ENCODE peak calls at places on chromosome 1, in eight cellular contexts. One of them, this sample, is unnamed.

GRCh38 chr1:150161747-150162581 is 12.2 kb downstream of the PLEKHO1 start:
- DNase-seq in NB4: peak
- DNase-seq in NT2/D1: no peak
- DNase-seq in CD8-positive, alpha-beta T cell: no peak
- DNase-seq in endodermal cell: no peak
- DNase-seq in transverse colon: no peak
- DNase-seq in fibroblast of villous mesenchyme: no peak
- DNase-seq in cardiac fibroblast: peak
- DNase-seq in this sample: peak

GRCh38 chr1:180851995-180852887 is 60.5 kb upstream of the KIAA1614 start:
- DNase-seq in NB4: peak
- DNase-seq in NT2/D1: no peak
- DNase-seq in CD8-positive, alpha-beta T cell: no peak
- DNase-seq in endodermal cell: no peak
- DNase-seq in transverse colon: no peak
- DNase-seq in fibroblast of villous mesenchyme: no peak
- DNase-seq in cardiac fibroblast: no peak
- DNase-seq in this sample: peak

GRCh38 chr1:66478116-66478515 is 55.8 kb upstream of the SGIP1 start:
- DNase-seq in NB4: no peak
- DNase-seq in NT2/D1: no peak
- DNase-seq in CD8-positive, alpha-beta T cell: no peak
- DNase-seq in endodermal cell: no peak
- DNase-seq in transverse colon: no peak
- DNase-seq in fibroblast of villous mesenchyme: peak
- DNase-seq in cardiac fibroblast: peak
- DNase-seq in this sample: no peak

GRCh38 chr1:160006312-160006940 is 25.4 kb downstream of the PIGM start:
- DNase-seq in NB4: peak
- DNase-seq in NT2/D1: peak
- DNase-seq in CD8-positive, alpha-beta T cell: peak
- DNase-seq in endodermal cell: peak
- DNase-seq in transverse colon: peak
- DNase-seq in fibroblast of villous mesenchyme: peak
- DNase-seq in cardiac fibroblast: peak
- DNase-seq in this sample: peak

GRCh38 chr1:156643266-156644092 is 1.6 kb downstream of the BCAN start:
- DNase-seq in NB4: peak
- DNase-seq in NT2/D1: no peak
- DNase-seq in CD8-positive, alpha-beta T cell: no peak
- DNase-seq in endodermal cell: no peak
- DNase-seq in transverse colon: no peak
- DNase-seq in fibroblast of villous mesenchyme: no peak
- DNase-seq in cardiac fibroblast: no peak
- DNase-seq in this sample: peak

GRCh38 chr1:233714631-233715217 is 100.8 kb downstream of the KCNK1 start:
- DNase-seq in NB4: no peak
- DNase-seq in NT2/D1: no peak
- DNase-seq in CD8-positive, alpha-beta T cell: no peak
- DNase-seq in endodermal cell: no peak
- DNase-seq in transverse colon: no peak
- DNase-seq in fibroblast of villous mesenchyme: no peak
- DNase-seq in cardiac fibroblast: no peak
- DNase-seq in this sample: no peak

GRCh38 chr1:155776414-155776813 is 80.6 kb downstream of the GON4L start:
- DNase-seq in NB4: peak
- DNase-seq in NT2/D1: no peak
- DNase-seq in CD8-positive, alpha-beta T cell: no peak
- DNase-seq in endodermal cell: no peak
- DNase-seq in transverse colon: no peak
- DNase-seq in fibroblast of villous mesenchyme: peak
- DNase-seq in cardiac fibroblast: peak
- DNase-seq in this sample: no peak

GRCh38 chr1:57655161-57655560 is 231.3 kb upstream of the DAB1 start:
- DNase-seq in NB4: no peak
- DNase-seq in NT2/D1: no peak
- DNase-seq in CD8-positive, alpha-beta T cell: no peak
- DNase-seq in endodermal cell: no peak
- DNase-seq in transverse colon: no peak
- DNase-seq in fibroblast of villous mesenchyme: no peak
- DNase-seq in cardiac fibroblast: no peak
- DNase-seq in this sample: no peak

GRCh38 chr1:162632234-162632666 is at the start of gene DDR2:
- DNase-seq in NB4: no peak
- DNase-seq in NT2/D1: no peak
- DNase-seq in CD8-positive, alpha-beta T cell: no peak
- DNase-seq in endodermal cell: peak
- DNase-seq in transverse colon: peak
- DNase-seq in fibroblast of villous mesenchyme: peak
- DNase-seq in cardiac fibroblast: peak
- DNase-seq in this sample: no peak
- H3K4me3 ChIP-seq in NB4: no peak
- H3K4me3 ChIP-seq in NT2/D1: no peak
- H3K4me3 ChIP-seq in CD8-positive, alpha-beta T cell: no peak
- H3K4me3 ChIP-seq in endodermal cell: no peak
- H3K4me3 ChIP-seq in transverse colon: peak
- H3K4me3 ChIP-seq in fibroblast of villous mesenchyme: peak
- H3K4me3 ChIP-seq in cardiac fibroblast: peak
- H3K4me3 ChIP-seq in this sample: peak

GRCh38 chr1:38780133-38780532 is 79.4 kb downstream of the RRAGC start:
- DNase-seq in NB4: no peak
- DNase-seq in NT2/D1: no peak
- DNase-seq in CD8-positive, alpha-beta T cell: peak
- DNase-seq in endodermal cell: no peak
- DNase-seq in transverse colon: no peak
- DNase-seq in fibroblast of villous mesenchyme: no peak
- DNase-seq in cardiac fibroblast: no peak
- DNase-seq in this sample: no peak

GRCh38 chr1:38784452-38785284 is 74.9 kb downstream of the RRAGC start:
- DNase-seq in NB4: no peak
- DNase-seq in NT2/D1: no peak
- DNase-seq in CD8-positive, alpha-beta T cell: no peak
- DNase-seq in endodermal cell: no peak
- DNase-seq in transverse colon: no peak
- DNase-seq in fibroblast of villous mesenchyme: no peak
- DNase-seq in cardiac fibroblast: no peak
- DNase-seq in this sample: no peak

GRCh38 chr1:38779491-38779890 is 80.1 kb downstream of the RRAGC start:
- DNase-seq in NB4: no peak
- DNase-seq in NT2/D1: no peak
- DNase-seq in CD8-positive, alpha-beta T cell: peak
- DNase-seq in endodermal cell: no peak
- DNase-seq in transverse colon: no peak
- DNase-seq in fibroblast of villous mesenchyme: no peak
- DNase-seq in cardiac fibroblast: no peak
- DNase-seq in this sample: no peak

GRCh38 chr1:38783659-38784229 is 75.8 kb downstream of the RRAGC start:
- DNase-seq in NB4: peak
- DNase-seq in NT2/D1: no peak
- DNase-seq in CD8-positive, alpha-beta T cell: no peak
- DNase-seq in endodermal cell: no peak
- DNase-seq in transverse colon: no peak
- DNase-seq in fibroblast of villous mesenchyme: no peak
- DNase-seq in cardiac fibroblast: no peak
- DNase-seq in this sample: no peak

DNA sequence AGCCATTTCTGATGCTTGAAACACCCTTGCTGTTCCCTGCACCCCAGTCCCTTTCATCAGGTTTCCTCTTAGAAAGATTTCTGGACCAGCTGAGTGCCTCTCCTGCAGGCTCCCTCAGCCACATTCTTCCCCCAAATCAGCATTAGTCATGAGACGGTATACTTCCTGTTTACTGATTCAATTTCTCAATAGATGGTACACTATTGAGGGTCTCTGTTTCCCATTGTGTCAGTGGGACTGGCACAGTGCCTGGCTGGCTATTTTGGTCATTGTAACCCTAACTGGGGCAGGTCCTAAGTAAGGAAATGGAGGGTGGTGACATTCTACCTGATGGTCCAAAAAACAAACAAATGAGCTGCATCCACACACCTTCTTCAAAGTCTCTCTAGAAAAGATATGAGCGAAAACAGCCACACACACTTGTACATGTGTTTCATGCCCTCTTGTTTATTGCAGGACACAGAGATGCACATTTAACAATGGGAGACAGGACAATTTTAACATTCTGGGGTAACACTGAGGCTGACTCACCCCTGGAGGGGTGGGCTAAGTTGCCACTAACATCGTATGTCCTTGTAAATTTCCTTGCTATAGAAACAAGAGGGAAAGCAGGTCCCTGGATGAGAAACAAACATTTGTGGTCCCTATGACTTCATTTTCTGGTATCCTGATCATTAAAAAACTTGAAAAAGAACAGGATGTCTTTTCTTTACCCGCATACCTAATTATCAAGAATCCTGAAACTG is 77.5 kb downstream of the RRAGC start:
- DNase-seq in NB4: no peak
- DNase-seq in NT2/D1: no peak
- DNase-seq in CD8-positive, alpha-beta T cell: no peak
- DNase-seq in endodermal cell: no peak
- DNase-seq in transverse colon: no peak
- DNase-seq in fibroblast of villous mesenchyme: peak
- DNase-seq in cardiac fibroblast: no peak
- DNase-seq in this sample: no peak
- H3K4me3 ChIP-seq in NB4: no peak
- H3K4me3 ChIP-seq in NT2/D1: no peak
- H3K4me3 ChIP-seq in CD8-positive, alpha-beta T cell: no peak
- H3K4me3 ChIP-seq in endodermal cell: no peak
- H3K4me3 ChIP-seq in transverse colon: no peak
- H3K4me3 ChIP-seq in fibroblast of villous mesenchyme: no peak
- H3K4me3 ChIP-seq in cardiac fibroblast: no peak
- H3K4me3 ChIP-seq in this sample: no peak

GRCh38 chr1:3598522-3599285 is 12.6 kb downstream of the MEGF6 start:
- DNase-seq in NB4: no peak
- DNase-seq in NT2/D1: no peak
- DNase-seq in CD8-positive, alpha-beta T cell: peak
- DNase-seq in endodermal cell: no peak
- DNase-seq in transverse colon: no peak
- DNase-seq in fibroblast of villous mesenchyme: no peak
- DNase-seq in cardiac fibroblast: no peak
- DNase-seq in this sample: no peak

GRCh38 chr1:3596663-3597598 is 14.4 kb downstream of the MEGF6 start:
- DNase-seq in NB4: no peak
- DNase-seq in NT2/D1: no peak
- DNase-seq in CD8-positive, alpha-beta T cell: no peak
- DNase-seq in endodermal cell: no peak
- DNase-seq in transverse colon: no peak
- DNase-seq in fibroblast of villous mesenchyme: no peak
- DNase-seq in cardiac fibroblast: no peak
- DNase-seq in this sample: no peak

GRCh38 chr1:3597599-3597964 is 13.7 kb downstream of the MEGF6 start:
- DNase-seq in NB4: peak
- DNase-seq in NT2/D1: no peak
- DNase-seq in CD8-positive, alpha-beta T cell: peak
- DNase-seq in endodermal cell: no peak
- DNase-seq in transverse colon: no peak
- DNase-seq in fibroblast of villous mesenchyme: no peak
- DNase-seq in cardiac fibroblast: no peak
- DNase-seq in this sample: peak

GRCh38 chr1:3599286-3599811 is 12.0 kb downstream of the MEGF6 start:
- DNase-seq in NB4: no peak
- DNase-seq in NT2/D1: no peak
- DNase-seq in CD8-positive, alpha-beta T cell: no peak
- DNase-seq in endodermal cell: no peak
- DNase-seq in transverse colon: no peak
- DNase-seq in fibroblast of villous mesenchyme: no peak
- DNase-seq in cardiac fibroblast: no peak
- DNase-seq in this sample: no peak

GRCh38 chr1:3598051-3598471 is 13.2 kb downstream of the MEGF6 start:
- DNase-seq in NB4: no peak
- DNase-seq in NT2/D1: no peak
- DNase-seq in CD8-positive, alpha-beta T cell: peak
- DNase-seq in endodermal cell: peak
- DNase-seq in transverse colon: no peak
- DNase-seq in fibroblast of villous mesenchyme: no peak
- DNase-seq in cardiac fibroblast: no peak
- DNase-seq in this sample: peak
- H3K4me3 ChIP-seq in NB4: no peak
- H3K4me3 ChIP-seq in NT2/D1: no peak
- H3K4me3 ChIP-seq in CD8-positive, alpha-beta T cell: peak
- H3K4me3 ChIP-seq in endodermal cell: no peak
- H3K4me3 ChIP-seq in transverse colon: no peak
- H3K4me3 ChIP-seq in fibroblast of villous mesenchyme: no peak
- H3K4me3 ChIP-seq in cardiac fibroblast: no peak
- H3K4me3 ChIP-seq in this sample: no peak

GRCh38 chr1:110091791-110092190 is 20.5 kb upstream of the UBL4B start:
- DNase-seq in NB4: no peak
- DNase-seq in NT2/D1: no peak
- DNase-seq in CD8-positive, alpha-beta T cell: no peak
- DNase-seq in endodermal cell: no peak
- DNase-seq in transverse colon: no peak
- DNase-seq in fibroblast of villous mesenchyme: no peak
- DNase-seq in cardiac fibroblast: no peak
- DNase-seq in this sample: no peak

GRCh38 chr1:110098222-110099026 is 13.8 kb upstream of the UBL4B start:
- DNase-seq in NB4: no peak
- DNase-seq in NT2/D1: no peak
- DNase-seq in CD8-positive, alpha-beta T cell: no peak
- DNase-seq in endodermal cell: no peak
- DNase-seq in transverse colon: no peak
- DNase-seq in fibroblast of villous mesenchyme: no peak
- DNase-seq in cardiac fibroblast: no peak
- DNase-seq in this sample: no peak

GRCh38 chr1:110092991-110093390 is 19.3 kb upstream of the UBL4B start:
- DNase-seq in NB4: no peak
- DNase-seq in NT2/D1: no peak
- DNase-seq in CD8-positive, alpha-beta T cell: no peak
- DNase-seq in endodermal cell: no peak
- DNase-seq in transverse colon: no peak
- DNase-seq in fibroblast of villous mesenchyme: no peak
- DNase-seq in cardiac fibroblast: no peak
- DNase-seq in this sample: no peak

GRCh38 chr1:110097507-110098221 is 14.6 kb upstream of the UBL4B start:
- DNase-seq in NB4: no peak
- DNase-seq in NT2/D1: no peak
- DNase-seq in CD8-positive, alpha-beta T cell: no peak
- DNase-seq in endodermal cell: no peak
- DNase-seq in transverse colon: no peak
- DNase-seq in fibroblast of villous mesenchyme: no peak
- DNase-seq in cardiac fibroblast: no peak
- DNase-seq in this sample: no peak

DNA sequence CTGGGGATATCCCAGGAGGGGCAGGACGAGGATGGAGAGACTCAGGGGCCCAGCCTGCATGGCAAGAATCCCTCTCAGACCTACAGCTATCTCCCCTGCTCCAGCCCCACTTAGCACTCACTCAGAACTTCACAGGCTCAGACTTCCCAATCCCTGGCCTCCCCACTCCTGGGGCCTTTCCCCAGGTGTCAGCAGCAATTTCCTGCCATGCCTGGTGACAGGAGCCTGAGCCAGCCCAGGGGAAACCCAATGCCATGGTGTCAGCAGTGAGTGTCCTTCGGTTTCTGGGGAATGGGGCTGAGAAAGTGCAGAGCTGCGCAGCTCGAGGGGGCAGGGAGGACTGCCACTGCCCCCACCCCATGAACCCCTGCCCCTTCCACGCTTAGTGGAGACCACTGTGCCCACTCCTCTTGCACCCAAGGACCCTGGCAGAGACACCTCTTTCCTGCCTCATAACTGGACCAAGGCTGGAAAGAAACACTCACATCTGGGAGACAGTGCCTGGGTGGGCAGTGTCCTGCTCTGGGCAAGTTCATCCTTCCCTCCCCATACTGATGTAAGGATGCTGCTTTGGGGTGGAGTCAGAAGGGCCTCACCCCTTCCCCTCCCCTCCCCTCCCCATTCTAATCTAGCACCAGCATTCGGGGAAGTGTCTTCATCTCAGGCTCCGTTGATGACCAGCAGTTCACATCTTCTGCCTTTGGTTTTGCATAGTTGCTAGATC is 17.1 kb upstream of the UBL4B start:
- DNase-seq in NB4: no peak
- DNase-seq in NT2/D1: no peak
- DNase-seq in CD8-positive, alpha-beta T cell: no peak
- DNase-seq in endodermal cell: no peak
- DNase-seq in transverse colon: no peak
- DNase-seq in fibroblast of villous mesenchyme: no peak
- DNase-seq in cardiac fibroblast: no peak
- DNase-seq in this sample: no peak
- H3K4me3 ChIP-seq in NB4: no peak
- H3K4me3 ChIP-seq in NT2/D1: no peak
- H3K4me3 ChIP-seq in CD8-positive, alpha-beta T cell: no peak
- H3K4me3 ChIP-seq in endodermal cell: no peak
- H3K4me3 ChIP-seq in transverse colon: no peak
- H3K4me3 ChIP-seq in fibroblast of villous mesenchyme: no peak
- H3K4me3 ChIP-seq in cardiac fibroblast: no peak
- H3K4me3 ChIP-seq in this sample: no peak

This sample was measured in GM12865.